ENCODE peak calls at places on chromosome 15, in ten cellular contexts. E is G401; T is CD4-positive, alpha-beta memory T cell; S is K562; P is Calu3; W is colonic mucosa; C is anterior cingulate cortex; H is NCI-H1694 treated with DMSO at 0.1 percent for 48 hours; Z is T-cell; U is endodermal cell. J is an unnamed sample.

GRCh38 chr15:100114100-100114499 is 227.7 kb downstream of the ADAMTS17 start:
- DNase-seq in P (no peak), E (peak; percentile 8), H (no peak), W (no peak), Z (no peak), T (no peak), U (no peak), S (no peak), C (no peak), J (no peak)

GRCh38 chr15:68411276-68411675 is 20.7 kb downstream of the ITGA11 start:
- DNase-seq in C (no peak), E (no peak), U (no peak), W (peak; percentile 5), T (no peak), Z (no peak), H (no peak), P (no peak), S (no peak), J (no peak)

GRCh38 chr15:76169013-76169412 is 109.2 kb downstream of the TMEM266 start:
- DNase-seq in U (peak; percentile 74), P (no peak), W (no peak), H (peak; percentile 27), T (no peak), S (peak; percentile 50), C (no peak), Z (no peak), E (peak; percentile 54), J (peak; percentile 58)

GRCh38 chr15:66898656-66899402 is 166.6 kb upstream of the SMAD3 start:
- DNase-seq in T (no peak), H (no peak), C (no peak), W (no peak), Z (no peak), E (no peak), S (no peak), U (peak; percentile 67), P (no peak), J (no peak)

GRCh38 chr15:83310521-83311456 is 26.3 kb upstream of the BNC1 start:
- DNase-seq in U (no peak), P (no peak), W (no peak), Z (no peak), C (no peak), E (no peak), T (no peak), S (no peak), H (no peak), J (no peak)

GRCh38 chr15:78034495-78035191 is 42.9 kb downstream of the TBC1D2B start:
- DNase-seq in T (peak; percentile 80), S (peak; percentile 14), H (no peak), W (no peak), Z (peak; percentile 71), C (no peak), P (no peak), E (no peak), U (no peak), J (no peak)

GRCh38 chr15:40246496-40247275 is 7.8 kb downstream of the PAK6 start:
- DNase-seq in S (no peak), P (no peak), E (no peak), C (no peak), T (no peak), H (no peak), Z (no peak), W (no peak), U (peak; percentile 34), J (no peak)

GRCh38 chr15:79140846-79141570 is 50.4 kb upstream of the RASGRF1 start:
- DNase-seq in C (no peak), S (no peak), W (no peak), E (no peak), T (no peak), H (no peak), P (no peak), Z (no peak), U (no peak), J (no peak)

GRCh38 chr15:95584088-95584487 is 746.4 kb upstream of the NR2F2 start:
- DNase-seq in E (no peak), H (no peak), P (no peak), C (no peak), T (no peak), W (no peak), S (no peak), U (no peak), Z (no peak), J (no peak)

GRCh38 chr15:43989938-43990337 is 163.1 kb downstream of the WDR76 start:
- DNase-seq in S (no peak), E (no peak), Z (no peak), C (no peak), H (no peak), U (no peak), W (no peak), T (no peak), P (no peak), J (no peak)

GRCh38 chr15:67244966-67245478 is 9.4 kb downstream of the AAGAB start:
- DNase-seq in S (no peak), U (no peak), Z (no peak), E (no peak), W (no peak), P (no peak), H (no peak), C (no peak), T (no peak), J (no peak)

GRCh38 chr15:70526221-70526973 is 237.0 kb downstream of the UACA start:
- DNase-seq in H (peak; percentile 44), U (peak; percentile 34), T (no peak), E (no peak), C (no peak), S (no peak), W (peak; percentile 48), P (peak; percentile 48), Z (no peak), J (peak; percentile 56)

GRCh38 chr15:38750816-38751215 is 186.2 kb upstream of the RASGRP1 start:
- DNase-seq in U (no peak), E (no peak), W (no peak), P (no peak), S (no peak), Z (no peak), T (no peak), C (no peak), H (no peak), J (no peak)

GRCh38 chr15:78092111-78093041 is at the start of gene SH2D7:
- DNase-seq in U (no peak), W (no peak), S (no peak), C (no peak), T (no peak), H (no peak), Z (no peak), P (no peak), E (no peak), J (no peak)

GRCh38 chr15:98231696-98232440 is 271.4 kb downstream of the ARRDC4 start:
- DNase-seq in W (no peak), P (no peak), S (no peak), E (no peak), H (no peak), T (no peak), Z (no peak), C (no peak), U (no peak), J (no peak)

GRCh38 chr15:82129769-82130168 is 84.0 kb upstream of the MEX3B start:
- DNase-seq in T (no peak), P (no peak), E (no peak), C (no peak), W (no peak), H (no peak), U (no peak), S (no peak), Z (no peak), J (no peak)

GRCh38 chr15:36798366-36798765 is 218.9 kb downstream of the CDIN1 start:
- DNase-seq in U (no peak), Z (no peak), T (no peak), P (no peak), C (no peak), E (no peak), H (no peak), S (no peak), W (no peak), J (no peak)

GRCh38 chr15:70767668-70768067 is 4.3 kb upstream of the UACA start:
- DNase-seq in U (no peak), E (no peak), S (no peak), C (no peak), T (no peak), P (no peak), W (no peak), H (no peak), Z (no peak), J (no peak)

GRCh38 chr15:50184863-50185504 is 3.0 kb downstream of the SLC27A2 start:
- DNase-seq in H (no peak), T (no peak), S (no peak), C (no peak), U (no peak), P (no peak), W (no peak), E (no peak), Z (no peak), J (no peak)

GRCh38 chr15:76968310-76968709 is 26.6 kb upstream of the PSTPIP1 start:
- DNase-seq in U (peak; percentile 29), E (no peak), P (no peak), Z (no peak), H (no peak), S (no peak), T (no peak), C (no peak), W (no peak), J (no peak)

GRCh38 chr15:75389791-75390382 is 21.5 kb upstream of the MAN2C1 start:
- DNase-seq in C (no peak), T (no peak), H (no peak), S (no peak), U (no peak), P (no peak), E (no peak), W (no peak), Z (no peak), J (no peak)

GRCh38 chr15:40398413-40398873 is 7.2 kb upstream of the IVD start:
- DNase-seq in E (no peak), W (no peak), T (no peak), H (peak; percentile 11), U (no peak), C (no peak), P (no peak), Z (no peak), S (no peak), J (no peak)

GRCh38 chr15:93523490-93523889 is 434.5 kb upstream of the RGMA start:
- DNase-seq in T (no peak), U (no peak), E (no peak), C (no peak), H (no peak), Z (no peak), P (no peak), S (no peak), W (no peak), J (no peak)

GRCh38 chr15:47603026-47603425 is 114.3 kb upstream of the SEMA6D start:
- DNase-seq in Z (no peak), W (no peak), P (no peak), U (no peak), H (no peak), T (no peak), C (no peak), E (no peak), S (no peak), J (no peak)

GRCh38 chr15:40957581-40958051 is 4.3 kb downstream of the CHAC1 start:
- DNase-seq in Z (no peak), S (no peak), W (peak; percentile 58), T (no peak), E (peak; percentile 4), C (peak; percentile 48), H (peak; percentile 70), U (no peak), P (no peak), J (no peak)

GRCh38 chr15:77083381-77084160 is 12.7 kb upstream of the TSPAN3 start:
- DNase-seq in E (peak; percentile 90), W (peak; percentile 93), Z (peak; percentile 35), C (peak; percentile 90), T (peak; percentile 63), H (peak; percentile 59), S (no peak), P (peak; percentile 78), U (peak; percentile 95), J (peak; percentile 76)

GRCh38 chr15:38312190-38312589 is 59.6 kb downstream of the SPRED1 start:
- DNase-seq in E (no peak), S (no peak), P (no peak), C (no peak), T (no peak), U (no peak), H (no peak), Z (no peak), W (no peak), J (no peak)

GRCh38 chr15:40064231-40064894 is 25.4 kb upstream of the SRP14 start:
- DNase-seq in P (no peak), T (no peak), U (peak; percentile 87), C (no peak), S (no peak), E (no peak), H (no peak), W (no peak), Z (no peak), J (no peak)

J was measured in HEK293T.